ENCODE peak calls at places on chromosomes 1 and 21, in eight cellular contexts. X, N, U, Y, M, L, T and A are unnamed samples.

GRCh38 chr1:94863919-94864318 is 43.8 kb downstream of the SLC44A3 start:
- DNase-seq in X (peak; percentile 44), U (peak; percentile 39), M (peak; percentile 84), N (no peak), T (no peak), L (peak; percentile 92), Y (no peak), A (peak; percentile 83)

GRCh38 chr1:27508139-27508665 is 18.2 kb upstream of the WASF2 start:
- DNase-seq in M (peak; percentile 48), X (no peak), L (no peak), N (peak; percentile 66), Y (peak; percentile 12), T (no peak), U (no peak), A (no peak)

GRCh38 chr1:66867501-66867900 is 57.2 kb downstream of the DNAI4 start:
- DNase-seq in L (no peak), X (no peak), U (no peak), N (no peak), M (no peak), Y (no peak), T (no peak), A (no peak)

GRCh38 chr1:63868220-63868897 is 94.5 kb downstream of the ROR1 start:
- DNase-seq in M (peak; percentile 89), X (peak; percentile 51), N (no peak), U (no peak), T (no peak), L (no peak), Y (no peak), A (peak; percentile 20)

GRCh38 chr1:225480825-225481434 is 53.1 kb upstream of the LBR start:
- DNase-seq in T (no peak), M (peak; percentile 28), Y (no peak), N (peak; percentile 86), U (no peak), X (peak; percentile 81), L (peak; percentile 43), A (no peak)

GRCh38 chr1:232319106-232319505 is 310.8 kb downstream of the SIPA1L2 start:
- DNase-seq in L (no peak), N (no peak), Y (peak; percentile 49), M (peak; percentile 71), X (no peak), T (peak; percentile 89), U (peak; percentile 85), A (no peak)

GRCh38 chr1:16187748-16188401 is 24.6 kb downstream of the ARHGEF19 start:
- DNase-seq in T (peak; percentile 79), X (peak; percentile 74), Y (peak; percentile 81), M (peak; percentile 89), L (peak; percentile 87), U (peak; percentile 69), N (peak; percentile 83), A (peak; percentile 84)

GRCh38 chr1:151009206-151009587 is 948 bp downstream of the PRUNE1 start:
- DNase-seq in L (peak; percentile 31), Y (no peak), M (no peak), T (no peak), U (no peak), X (no peak), N (no peak), A (no peak)

GRCh38 chr1:206685256-206685748 is 597 bp downstream of the MAPKAPK2 start:
- DNase-seq in X (no peak), T (no peak), M (no peak), L (no peak), N (peak; percentile 68), Y (peak; percentile 65), U (no peak), A (no peak)

GRCh38 chr1:17878837-17879236 is 123.7 kb downstream of the ACTL8 start:
- DNase-seq in Y (no peak), N (no peak), U (no peak), T (no peak), L (peak; percentile 37), M (peak; percentile 8), X (no peak), A (peak; percentile 35)

GRCh38 chr21:44375281-44375651 is 21.8 kb downstream of the TRPM2 start:
- DNase-seq in X (peak; percentile 50), U (no peak), L (no peak), N (no peak), M (no peak), T (no peak), Y (peak; percentile 70), A (no peak)

GRCh38 chr1:65063025-65063424 is 85.0 kb upstream of the AK4 start:
- DNase-seq in M (no peak), N (peak; percentile 23), L (no peak), X (peak; percentile 23), U (no peak), T (no peak), Y (no peak), A (no peak)

GRCh38 chr1:39001516-39002389 is 10.7 kb downstream of the AKIRIN1 start:
- DNase-seq in N (peak; percentile 76), L (no peak), M (peak; percentile 37), T (no peak), Y (no peak), X (no peak), U (no peak), A (no peak)

GRCh38 chr1:8880068-8880676 is 1.7 kb upstream of the ENO1 start:
- DNase-seq in U (peak; percentile 42), L (peak; percentile 97), T (no peak), M (peak; percentile 85), N (peak; percentile 66), X (peak; percentile 80), Y (no peak), A (peak; percentile 64)

DNA sequence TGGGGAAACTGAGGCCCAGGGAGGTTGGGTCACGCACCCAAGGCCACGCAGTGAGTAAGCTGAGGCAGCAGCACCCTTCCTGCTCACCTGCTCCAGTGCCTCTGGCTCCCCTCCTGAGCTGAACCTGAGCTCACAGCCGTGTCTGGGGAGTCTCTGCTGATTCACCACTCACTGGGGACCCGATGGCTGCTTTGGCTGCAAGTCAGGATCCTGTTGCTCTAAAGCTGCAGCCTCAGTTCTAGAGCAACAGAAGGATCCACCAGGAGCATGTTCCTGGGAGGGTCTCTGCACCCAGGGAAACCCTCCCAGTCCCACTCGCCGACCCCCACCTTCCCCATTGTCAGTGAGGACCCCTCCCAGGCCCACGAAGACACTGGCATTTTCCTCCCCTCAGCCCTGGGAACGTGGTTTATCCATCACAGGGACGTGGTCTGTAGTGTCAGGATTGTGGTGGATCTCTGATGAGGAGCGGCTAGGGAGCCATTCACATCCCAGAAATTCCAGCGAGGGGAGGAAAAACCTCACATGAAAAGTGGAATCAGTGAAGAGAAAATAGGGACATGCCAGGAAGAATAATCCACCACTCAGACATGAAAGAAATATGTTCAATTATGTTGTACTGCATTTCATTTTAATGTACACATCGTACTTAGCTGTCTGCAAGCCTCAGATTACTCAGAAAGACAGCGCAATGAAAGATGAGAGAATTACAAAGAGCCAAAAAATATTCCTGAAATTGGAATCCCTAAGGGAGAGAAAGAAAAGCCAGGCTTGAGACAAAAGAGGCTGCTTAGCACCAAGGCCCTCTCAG is 447.3 kb downstream of the MATN1 start:
- DNase-seq in X (no peak), M (no peak), L (no peak), N (no peak), U (no peak), T (no peak), Y (no peak), A (peak; percentile 26)
- H3K27me3 ChIP-seq in X (no peaks in the 10 kb centered on the region), M (no peaks in the 10 kb centered on the region), L (no peaks in the 10 kb centered on the region), N (no peaks in the 10 kb centered on the region), U (peaks cover 16% of the 10 kb centered on the region), T (peaks cover 75% of the 10 kb centered on the region), Y (peaks cover 9% of the 10 kb centered on the region), A (peaks cover 3% of the 10 kb centered on the region)

GRCh38 chr21:35401476-35401875 is 352.4 kb upstream of the RUNX1 start:
- DNase-seq in M (no peak), N (no peak), U (no peak), T (no peak), Y (no peak), L (no peak), X (no peak), A (no peak)
- H3K27ac ChIP-seq in M (no peak overlapping the region), N (no peak overlapping the region), U (no peak overlapping the region), T (no peak overlapping the region), Y (no peak overlapping the region), L (no peak overlapping the region), X (no peak overlapping the region), A (no peak overlapping the region)

GRCh38 chr1:4253918-4254317 is 353.8 kb upstream of the C1orf174 start:
- DNase-seq in X (no peak), M (no peak), N (no peak), U (no peak), T (no peak), L (no peak), Y (no peak), A (no peak)

GRCh38 chr1:4261327-4261726 is 361.3 kb upstream of the C1orf174 start:
- DNase-seq in N (no peak), L (no peak), Y (no peak), T (no peak), U (no peak), M (no peak), X (no peak), A (no peak)

GRCh38 chr1:4256351-4256750 is 356.3 kb upstream of the C1orf174 start:
- DNase-seq in L (no peak), Y (no peak), T (no peak), X (no peak), M (no peak), U (no peak), N (no peak), A (no peak)
- H3K27me3 ChIP-seq in L (no peaks in the 10 kb centered on the region), Y (no peaks in the 10 kb centered on the region), T (peaks cover 28% of the 10 kb centered on the region), X (no peaks in the 10 kb centered on the region), M (no peaks in the 10 kb centered on the region), U (no peaks in the 10 kb centered on the region), N (no peaks in the 10 kb centered on the region), A (no peaks in the 10 kb centered on the region)

GRCh38 chr1:204115128-204115527 is 36.7 kb downstream of the ETNK2 start:
- DNase-seq in X (no peak), L (no peak), Y (no peak), U (no peak), N (no peak), T (no peak), M (no peak), A (no peak)

GRCh38 chr1:204113900-204114299 is 37.9 kb downstream of the ETNK2 start:
- DNase-seq in L (no peak), X (no peak), T (no peak), Y (no peak), U (no peak), M (peak; percentile 16), N (no peak), A (no peak)

GRCh38 chr1:204112876-204113730 is 38.7 kb downstream of the ETNK2 start:
- DNase-seq in L (no peak), Y (no peak), N (no peak), X (no peak), T (no peak), M (no peak), U (no peak), A (no peak)

GRCh38 chr1:204116539-204116938 is 35.3 kb downstream of the ETNK2 start:
- DNase-seq in Y (no peak), N (no peak), U (no peak), T (no peak), M (no peak), X (no peak), L (no peak), A (no peak)

GRCh38 chr1:204114606-204115005 is 37.2 kb downstream of the ETNK2 start:
- DNase-seq in L (no peak), M (no peak), X (no peak), N (no peak), T (no peak), Y (no peak), U (no peak), A (no peak)
- H3K27ac ChIP-seq in L (no peak overlapping the region), M (no peak overlapping the region), X (no peak overlapping the region), N (peak overlapping the region; percentile 26), T (no peak overlapping the region), Y (no peak overlapping the region), U (no peak overlapping the region), A (no peak overlapping the region)

GRCh38 chr1:22376001-22376400 is 75.7 kb upstream of the ZBTB40 start:
- DNase-seq in T (no peak), U (no peak), L (no peak), X (no peak), M (no peak), N (no peak), Y (peak; percentile 2), A (no peak)
- H3K27me3 ChIP-seq in T (peaks cover 74% of the 10 kb centered on the region), U (peaks cover 25% of the 10 kb centered on the region), L (peaks cover 29% of the 10 kb centered on the region), X (no peaks in the 10 kb centered on the region), M (no peaks in the 10 kb centered on the region), N (no peaks in the 10 kb centered on the region), Y (peaks cover 5% of the 10 kb centered on the region), A (peaks cover 4% of the 10 kb centered on the region)